ENCODE peak calls at places on chromosomes 11 and 22, in five cellular contexts. One of them, this sample, is unnamed.

GRCh38 chr11:107799245-107799859 is 59.2 kb downstream of the SLC35F2 start:
- DNase-seq in GM12878: peak
- DNase-seq in SK-N-SH: peak
- DNase-seq in K562: peak
- DNase-seq in HepG2: peak
- DNase-seq in this sample: peak

GRCh38 chr11:38392176-38392575 is 1794.1 kb upstream of the RAG2 start:
- DNase-seq in HepG2: no peak
- DNase-seq in GM12878: no peak
- DNase-seq in K562: no peak
- DNase-seq in SK-N-SH: no peak
- DNase-seq in this sample: no peak

GRCh38 chr11:92765965-92766371 is 203.5 kb upstream of the MTNR1B start:
- DNase-seq in K562: peak
- DNase-seq in SK-N-SH: peak
- DNase-seq in HepG2: no peak
- DNase-seq in GM12878: no peak
- DNase-seq in this sample: peak

GRCh38 chr11:22764732-22765131 is 64.9 kb downstream of the SVIP start:
- DNase-seq in GM12878: no peak
- DNase-seq in SK-N-SH: no peak
- DNase-seq in K562: no peak
- DNase-seq in HepG2: no peak
- DNase-seq in this sample: no peak

GRCh38 chr11:93614111-93614784 is 47.2 kb upstream of the CEP295 start:
- DNase-seq in SK-N-SH: peak
- DNase-seq in K562: peak
- DNase-seq in GM12878: no peak
- DNase-seq in HepG2: peak
- DNase-seq in this sample: no peak

GRCh38 chr11:79039122-79039521 is 401.7 kb downstream of the TENM4 start:
- DNase-seq in HepG2: no peak
- DNase-seq in SK-N-SH: no peak
- DNase-seq in K562: no peak
- DNase-seq in GM12878: no peak
- DNase-seq in this sample: peak

GRCh38 chr11:10304495-10305261 is at the start of gene ADM:
- DNase-seq in HepG2: peak
- DNase-seq in GM12878: no peak
- DNase-seq in SK-N-SH: peak
- DNase-seq in K562: peak
- DNase-seq in this sample: peak

GRCh38 chr11:6127881-6128280 is 20.4 kb downstream of the OR56B4 start:
- DNase-seq in GM12878: no peak
- DNase-seq in K562: no peak
- DNase-seq in SK-N-SH: no peak
- DNase-seq in HepG2: no peak
- DNase-seq in this sample: no peak

GRCh38 chr22:40010752-40011145 is 16.0 kb downstream of the FAM83F start:
- DNase-seq in HepG2: no peak
- DNase-seq in SK-N-SH: no peak
- DNase-seq in GM12878: no peak
- DNase-seq in K562: no peak
- DNase-seq in this sample: no peak

GRCh38 chr11:110059706-110060430 is 33.3 kb upstream of the ZC3H12C start:
- DNase-seq in K562: no peak
- DNase-seq in HepG2: no peak
- DNase-seq in GM12878: no peak
- DNase-seq in SK-N-SH: no peak
- DNase-seq in this sample: peak

GRCh38 chr11:11880179-11880578 is 38.4 kb downstream of the USP47 start:
- DNase-seq in HepG2: no peak
- DNase-seq in SK-N-SH: no peak
- DNase-seq in K562: no peak
- DNase-seq in GM12878: no peak
- DNase-seq in this sample: no peak

GRCh38 chr22:31093090-31093850 is 12.2 kb downstream of the SMTN start:
- DNase-seq in K562: no peak
- DNase-seq in SK-N-SH: peak
- DNase-seq in HepG2: no peak
- DNase-seq in GM12878: no peak
- DNase-seq in this sample: no peak

GRCh38 chr11:69944146-69944795 is 125.1 kb upstream of the FGF3 start:
- DNase-seq in SK-N-SH: no peak
- DNase-seq in GM12878: no peak
- DNase-seq in HepG2: no peak
- DNase-seq in K562: no peak
- DNase-seq in this sample: no peak

GRCh38 chr11:69943506-69943905 is 124.3 kb upstream of the FGF3 start:
- DNase-seq in SK-N-SH: no peak
- DNase-seq in GM12878: no peak
- DNase-seq in K562: no peak
- DNase-seq in HepG2: no peak
- DNase-seq in this sample: no peak

GRCh38 chr11:69943066-69943465 is 123.8 kb upstream of the FGF3 start:
- DNase-seq in SK-N-SH: no peak
- DNase-seq in HepG2: peak
- DNase-seq in GM12878: no peak
- DNase-seq in K562: peak
- DNase-seq in this sample: no peak

GRCh38 chr11:69941546-69942332 is 122.5 kb upstream of the FGF3 start:
- DNase-seq in K562: no peak
- DNase-seq in HepG2: no peak
- DNase-seq in GM12878: no peak
- DNase-seq in SK-N-SH: no peak
- DNase-seq in this sample: no peak

DNA sequence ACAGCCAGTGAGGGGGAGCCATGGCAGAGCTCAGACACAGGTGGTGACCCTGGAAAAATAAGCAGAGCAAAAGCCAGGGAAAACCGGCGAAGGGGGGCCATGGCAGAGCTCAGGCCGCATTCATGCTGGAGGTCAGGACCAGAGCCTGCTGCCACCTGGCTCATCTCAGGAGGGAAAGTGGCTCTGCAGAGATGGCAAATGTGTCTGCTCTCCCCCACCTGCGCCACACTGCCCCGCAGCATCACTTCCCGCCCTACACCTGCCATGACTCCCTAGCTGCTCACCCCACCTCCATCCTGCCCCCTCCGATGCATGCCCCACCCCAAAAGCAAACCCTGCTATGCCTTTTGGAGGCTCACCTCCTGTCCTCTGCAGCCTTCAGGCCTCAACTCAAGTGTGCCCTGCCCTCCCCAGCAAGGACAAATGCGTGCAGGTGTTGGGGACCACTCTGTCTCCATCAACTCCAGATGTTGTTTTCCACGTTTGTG is 123.2 kb upstream of the FGF3 start:
- DNase-seq in SK-N-SH: no peak
- DNase-seq in GM12878: no peak
- DNase-seq in HepG2: no peak
- DNase-seq in K562: no peak
- DNase-seq in this sample: no peak
- H2AFZ ChIP-seq in SK-N-SH: no peak
- H2AFZ ChIP-seq in GM12878: no peak
- H2AFZ ChIP-seq in HepG2: no peak
- H2AFZ ChIP-seq in K562: no peak
- H2AFZ ChIP-seq in this sample: no peak

GRCh38 chr11:68665471-68665870 is 18.9 kb upstream of the GAL start:
- DNase-seq in GM12878: no peak
- DNase-seq in K562: no peak
- DNase-seq in HepG2: no peak
- DNase-seq in SK-N-SH: no peak
- DNase-seq in this sample: no peak
- TF ChIP-seq SMC3 in GM12878: no peak
- TF ChIP-seq SMC3 in K562: no peak
- TF ChIP-seq SMC3 in HepG2: no peak
- TF ChIP-seq SMC3 in SK-N-SH: no peak
- TF ChIP-seq SMC3 in this sample: no peak

GRCh38 chr11:113464416-113464815 is 10.8 kb downstream of the DRD2 start:
- DNase-seq in K562: no peak
- DNase-seq in HepG2: no peak
- DNase-seq in GM12878: no peak
- DNase-seq in SK-N-SH: no peak
- DNase-seq in this sample: no peak
- H2AFZ ChIP-seq in K562: no peak
- H2AFZ ChIP-seq in HepG2: no peak
- H2AFZ ChIP-seq in GM12878: no peak
- H2AFZ ChIP-seq in SK-N-SH: no peak
- H2AFZ ChIP-seq in this sample: no peak

DNA sequence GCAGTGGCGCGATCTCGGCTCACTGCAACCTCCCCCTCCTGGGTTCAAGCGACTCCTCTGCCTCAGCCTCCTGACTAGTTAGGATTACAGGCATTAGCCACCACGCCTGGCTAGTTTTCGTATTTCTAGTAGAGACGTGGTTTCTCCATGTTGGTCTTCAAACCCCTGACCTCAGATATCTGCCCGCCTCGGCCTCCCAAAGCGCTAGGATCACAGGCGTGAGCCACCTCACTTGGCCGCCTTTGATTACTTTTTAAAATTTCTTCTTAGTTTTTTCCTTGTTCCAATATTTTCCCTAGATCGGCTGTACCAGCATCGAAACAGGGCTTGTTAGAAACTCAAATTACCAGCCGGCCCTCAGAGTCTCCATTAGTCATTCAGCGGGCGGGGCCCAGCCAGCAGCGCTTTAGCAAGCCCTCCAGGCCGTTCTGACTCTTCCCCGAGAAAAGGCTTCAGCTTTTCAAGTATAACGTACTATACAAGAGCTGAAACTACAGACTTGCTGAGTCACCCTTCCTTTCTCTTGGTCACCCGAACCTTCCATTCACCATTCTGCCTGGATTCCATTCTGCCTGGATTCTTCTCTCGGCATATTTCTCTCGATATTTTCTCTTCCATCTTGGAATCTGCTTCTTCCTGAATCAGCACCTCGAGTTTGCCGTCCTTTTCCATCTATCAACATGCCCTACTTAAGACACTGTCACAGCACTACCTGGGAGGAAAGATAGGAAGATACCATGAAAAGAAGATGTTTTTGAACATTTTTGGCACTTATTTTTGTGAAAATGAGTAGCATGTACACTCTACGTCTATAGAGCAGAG is 6.7 kb upstream of the CAPRIN1 start:
- DNase-seq in HepG2: no peak
- DNase-seq in K562: peak
- DNase-seq in GM12878: no peak
- DNase-seq in SK-N-SH: no peak
- DNase-seq in this sample: peak
- TF ChIP-seq SMC3 in HepG2: no peak
- TF ChIP-seq SMC3 in K562: no peak
- TF ChIP-seq SMC3 in GM12878: no peak
- TF ChIP-seq SMC3 in SK-N-SH: no peak
- TF ChIP-seq SMC3 in this sample: no peak